ENCODE peak calls at places on chromosome 14, in six cellular contexts. M, E, G, U, R and J are unnamed samples.

GRCh38 chr14:95232894-95233584 is 75.7 kb upstream of the DICER1 start:
- DNase-seq in E (no peak), R (no peak), G (no peak), U (no peak), M (no peak), J (no peak)

GRCh38 chr14:97298331-97298730 is 501.1 kb downstream of the VRK1 start:
- DNase-seq in G (no peak), U (no peak), R (no peak), E (no peak), M (no peak), J (no peak)

GRCh38 chr14:62289471-62289870 is 527.3 kb downstream of the SNAPC1 start:
- DNase-seq in U (no peak), E (no peak), R (no peak), G (no peak), M (no peak), J (no peak)

GRCh38 chr14:54830650-54831049 is 72.0 kb downstream of the GCH1 start:
- DNase-seq in R (no peak), E (no peak), U (no peak), M (no peak), G (no peak), J (no peak)

GRCh38 chr14:99899578-99900178 is 106.5 kb downstream of the EML1 start:
- DNase-seq in M (no peak), R (no peak), U (no peak), E (no peak), G (no peak), J (no peak)

GRCh38 chr14:101072945-101073597 is 169.5 kb upstream of the RTL1 start:
- DNase-seq in U (peak; percentile 31), M (no peak), R (peak; percentile 97), E (no peak), G (no peak), J (no peak)

GRCh38 chr14:77222546-77223225 is 41.1 kb downstream of the TMEM63C start:
- DNase-seq in M (no peak), R (no peak), G (no peak), U (no peak), E (no peak), J (no peak)

GRCh38 chr14:82502043-82502442 is 968.4 kb upstream of the SEL1L start:
- DNase-seq in G (no peak), U (no peak), R (no peak), E (no peak), M (no peak), J (no peak)

GRCh38 chr14:24138396-24139271 is 2.6 kb downstream of the PSME1 start:
- DNase-seq in U (no peak), G (no peak), E (no peak), M (no peak), R (no peak), J (no peak)

GRCh38 chr14:24143511-24143910 is 2.1 kb upstream of the EMC9 start:
- DNase-seq in E (no peak), R (no peak), M (no peak), U (no peak), G (peak; percentile 23), J (no peak)

GRCh38 chr14:24139272-24139934 is 2.0 kb downstream of the EMC9 start:
- DNase-seq in E (no peak), U (no peak), R (no peak), G (no peak), M (no peak), J (no peak)

GRCh38 chr14:24144451-24144850 is 2.0 kb downstream of the PSME2 start:
- DNase-seq in U (no peak), M (no peak), R (no peak), E (no peak), G (no peak), J (no peak)

GRCh38 chr14:24141030-24141880 is at the start of gene EMC9:
- DNase-seq in E (peak; percentile 97), G (peak; percentile 100), M (peak; percentile 100), R (peak; percentile 100), U (peak; percentile 100), J (peak; percentile 96)
- TF ChIP-seq POLR2A in E (peak; percentile 94), G (peak; percentile 86), M (peak; percentile 78), R (peak; percentile 94), U (no peak), J (peak; percentile 78)

GRCh38 chr14:22919601-22919921 is 612 bp upstream of the RBM23 start:
- DNase-seq in E (no peak), G (no peak), M (no peak), U (no peak), R (no peak), J (no peak)
- TF ChIP-seq POLR2A in E (no peak), G (no peak), M (no peak), U (no peak), R (no peak), J (no peak)

GRCh38 chr14:102923920-102924486 is 1.5 kb downstream of the AMN start:
- DNase-seq in U (no peak), E (no peak), G (peak; percentile 47), M (no peak), R (no peak), J (no peak)
- TF ChIP-seq POLR2A in U (no peak), E (no peak), G (no peak), M (no peak), R (no peak), J (no peak)

GRCh38 chr14:65057704-65058103 is 44.6 kb downstream of the MAX start:
- DNase-seq in U (no peak), G (no peak), M (no peak), E (no peak), R (no peak), J (no peak)

GRCh38 chr14:65052832-65053231 is 49.5 kb downstream of the MAX start:
- DNase-seq in E (no peak), M (no peak), G (no peak), U (no peak), R (no peak), J (no peak)

GRCh38 chr14:65054471-65055085 is 47.7 kb downstream of the MAX start:
- DNase-seq in E (no peak), M (no peak), G (no peak), R (no peak), U (peak; percentile 25), J (no peak)
- TF ChIP-seq POLR2A in E (no peak), M (no peak), G (no peak), R (no peak), U (no peak), J (no peak)

GRCh38 chr14:21206753-21207684 is 51.2 kb upstream of the OR5AU1 start:
- DNase-seq in U (no peak), E (no peak), M (no peak), G (no peak), R (no peak), J (no peak)
- TF ChIP-seq POLR2A in U (no peak), E (no peak), M (no peak), G (no peak), R (no peak), J (no peak)

DNA sequence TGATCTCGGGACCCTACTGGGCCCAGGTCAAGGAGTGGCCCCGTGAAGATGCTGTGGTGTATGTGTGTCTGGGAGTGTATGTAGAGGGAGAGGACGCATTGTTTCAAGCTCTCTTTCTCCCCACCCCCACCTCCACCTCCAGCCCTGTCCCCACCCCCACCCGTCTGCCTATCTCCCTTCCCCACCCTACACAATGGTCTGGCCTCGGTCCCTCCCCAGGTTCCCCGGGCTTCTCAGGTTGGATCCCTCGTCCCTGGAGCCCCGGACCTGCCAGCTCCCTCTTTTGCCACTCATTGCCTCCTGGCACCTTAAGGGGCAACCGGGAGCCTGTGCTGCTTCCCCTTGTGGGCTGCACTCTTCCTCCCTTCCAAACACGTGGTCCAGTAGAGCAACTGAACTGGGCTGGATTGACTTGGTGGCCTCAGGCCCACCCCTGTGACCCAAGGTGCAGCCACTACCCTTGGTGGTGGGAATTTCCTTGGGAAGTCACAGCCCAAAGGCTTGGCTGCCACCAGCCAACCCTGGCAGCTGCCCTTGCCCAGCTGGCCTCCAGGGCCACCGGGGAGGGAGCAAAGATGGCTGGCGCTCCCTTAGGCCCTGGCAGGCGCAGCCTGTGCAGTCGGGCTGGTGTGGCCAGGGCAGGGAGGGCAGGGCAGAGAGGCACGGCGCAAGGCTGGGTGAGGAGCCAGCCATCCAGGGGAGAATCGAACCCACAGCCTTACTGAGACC is 628 bp downstream of the VRTN start:
- DNase-seq in U (no peak), G (no peak), E (no peak), M (no peak), R (no peak), J (no peak)
- TF ChIP-seq POLR2A in U (no peak), G (no peak), E (no peak), M (no peak), R (no peak), J (no peak)

GRCh38 chr14:105086833-105087307 is 21.6 kb upstream of the GPR132 start:
- DNase-seq in G (peak; percentile 81), E (no peak), U (peak; percentile 78), M (peak; percentile 67), R (peak; percentile 79), J (peak; percentile 91)
- TF ChIP-seq POLR2A in G (no peak), E (peak; percentile 69), U (no peak), M (no peak), R (no peak), J (peak; percentile 37)

DNA sequence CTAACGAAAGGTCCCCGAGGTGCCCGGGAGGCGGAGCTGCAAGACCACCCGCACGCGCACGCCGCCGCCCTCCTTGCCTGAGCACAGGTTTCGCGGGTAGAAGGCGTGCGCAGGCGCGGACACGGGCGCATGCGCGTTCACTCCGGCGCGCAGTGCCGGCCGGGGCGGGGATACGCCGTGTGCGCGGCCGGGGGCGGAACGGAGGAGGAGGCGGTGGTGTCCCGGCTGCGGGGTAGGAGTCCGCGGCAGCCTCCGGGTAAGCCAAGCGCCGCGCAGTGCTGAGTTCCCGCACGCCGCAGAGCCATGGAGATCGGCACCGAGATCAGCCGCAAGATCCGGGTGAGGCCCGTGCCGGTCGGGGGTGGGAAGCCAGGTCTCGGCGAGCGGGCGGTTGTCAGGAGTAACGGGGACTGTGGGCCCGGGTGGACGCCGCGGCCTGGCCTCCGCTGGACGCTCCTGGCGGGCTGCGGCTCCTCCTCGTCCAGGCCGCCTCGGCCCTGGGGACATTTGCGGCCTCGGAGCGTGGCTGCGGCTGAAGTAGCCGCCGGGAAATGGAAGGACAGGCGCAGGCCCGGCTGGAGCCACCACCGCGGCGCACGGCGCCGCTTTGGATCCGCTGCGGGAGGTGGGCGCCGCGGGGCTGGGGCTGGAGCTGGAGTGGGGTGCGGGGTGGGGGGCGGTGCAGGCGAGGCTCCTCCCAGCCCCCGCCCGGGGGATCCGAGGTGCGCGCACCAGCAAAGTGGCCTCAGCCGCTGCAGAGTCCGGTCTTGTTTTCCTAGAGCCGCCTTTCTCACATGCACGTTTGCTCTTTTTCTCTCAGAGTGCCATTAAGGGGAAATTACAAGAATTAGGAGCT is at the start of gene ZC3H14:
- DNase-seq in E (peak; percentile 71), M (peak; percentile 58), U (peak; percentile 84), R (peak; percentile 83), G (peak; percentile 91), J (peak; percentile 90)
- TF ChIP-seq POLR2A in E (peak; percentile 92), M (no peak), U (no peak), R (peak; percentile 83), G (peak; percentile 93), J (peak; percentile 63)

DNA sequence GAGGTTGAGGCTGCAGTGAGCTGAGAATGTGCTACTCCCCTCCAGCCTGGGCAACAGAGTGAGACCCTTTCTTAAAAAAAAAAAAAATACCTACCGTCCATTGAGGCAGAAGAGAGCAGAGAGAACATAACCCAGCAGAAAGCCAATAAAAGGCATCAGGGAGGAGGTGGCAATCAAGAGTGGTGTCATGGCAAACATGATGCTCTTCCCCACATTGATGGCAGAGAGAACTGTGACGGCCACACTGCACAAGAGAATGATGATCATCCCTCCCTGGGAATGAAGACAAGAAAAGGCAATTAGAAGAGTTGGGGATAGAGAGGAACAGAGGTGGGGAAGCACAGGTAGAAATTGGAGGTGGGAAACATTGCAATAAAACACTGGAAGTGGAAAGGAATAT is 12.1 kb downstream of the SRSF5 start:
- DNase-seq in U (no peak), M (no peak), E (no peak), R (no peak), G (no peak), J (no peak)
- TF ChIP-seq POLR2A in U (no peak), M (no peak), E (peak; percentile 67), R (no peak), G (no peak), J (peak; percentile 72)